ENCODE peak calls at places on chromosomes 1 and 21, in seven cellular contexts. U, M, G, X, O, L and Z are unnamed samples.

GRCh38 chr1:26602378-26602959 is 72.9 kb downstream of the RPS6KA1 start:
- DNase-seq in U (peak), M (no peak), G (peak), X (no peak), O (no peak), L (peak), Z (peak)

GRCh38 chr21:32412162-32412997 is at the start of gene EVA1C:
- DNase-seq in U (no peak), M (no peak), G (peak), X (peak), O (no peak), L (peak), Z (peak)

GRCh38 chr1:198598796-198599321 is 40.0 kb upstream of the PTPRC start:
- DNase-seq in U (peak), M (no peak), G (no peak), X (no peak), O (no peak), L (no peak), Z (no peak)

GRCh38 chr1:64182207-64182606 is 21.2 kb upstream of the UBE2U start:
- DNase-seq in U (no peak), M (no peak), G (no peak), X (no peak), O (no peak), L (no peak), Z (no peak)

GRCh38 chr1:179353546-179353945 is 12.2 kb upstream of the AXDND1 start:
- DNase-seq in U (no peak), M (peak), G (no peak), X (peak), O (no peak), L (peak), Z (no peak)

GRCh38 chr1:51344602-51345299 is 14.4 kb upstream of the TTC39A start:
- DNase-seq in U (no peak), M (no peak), G (peak), X (no peak), O (no peak), L (no peak), Z (no peak)

GRCh38 chr1:16129316-16129715 is 26.6 kb downstream of the EPHA2 start:
- DNase-seq in U (no peak), M (no peak), G (no peak), X (no peak), O (no peak), L (no peak), Z (no peak)

GRCh38 chr1:9239622-9240401 is 5.2 kb downstream of the H6PD start:
- DNase-seq in U (no peak), M (no peak), G (no peak), X (peak), O (no peak), L (peak), Z (peak)

GRCh38 chr1:192589813-192590212 is 14.2 kb downstream of the RGS1 start:
- DNase-seq in U (no peak), M (no peak), G (no peak), X (no peak), O (no peak), L (peak), Z (no peak)

GRCh38 chr1:2236695-2237677 is 8.9 kb downstream of the SKI start:
- DNase-seq in U (no peak), M (no peak), G (no peak), X (peak), O (no peak), L (no peak), Z (no peak)

GRCh38 chr1:97340951-97341350 is 579.9 kb downstream of the DPYD start:
- DNase-seq in U (no peak), M (no peak), G (no peak), X (no peak), O (no peak), L (peak), Z (no peak)